ENCODE peak calls at places on chromosomes 11 and 22, in eight cellular contexts. D is NB4, G is A549, F is H54, Z is thyroid gland, V is adrenal gland, J is esophagus squamous epithelium, S is Peyer's patch. M is an unnamed sample.

GRCh38 chr11:6233984-6234313 is 487 bp downstream of the FHIP1B start:
- DNase-seq in D (no peak), G (no peak), F (no peak), Z (no peak), V (no peak), J (no peak), S (no peak), M (no peak)

GRCh38 chr11:126186708-126187481 is 24.6 kb downstream of the RPUSD4 start:
- DNase-seq in D (no peak), G (no peak), F (no peak), Z (no peak), V (no peak), J (no peak), S (no peak), M (no peak)

GRCh38 chr22:46734830-46735453 is 3.1 kb downstream of the CERK start:
- DNase-seq in D (peak; percentile 63), G (no peak), F (no peak), Z (peak; percentile 91), V (peak; percentile 66), J (no peak), S (peak; percentile 59), M (no peak)

GRCh38 chr11:26947904-26948639 is 45.8 kb upstream of the FIBIN start:
- DNase-seq in D (no peak), G (no peak), F (no peak), Z (no peak), V (no peak), J (no peak), S (no peak), M (no peak)

GRCh38 chr11:35558468-35558867 is 33.1 kb upstream of the PAMR1 start:
- DNase-seq in D (no peak), G (no peak), F (no peak), Z (no peak), V (no peak), J (no peak), S (no peak), M (no peak)

GRCh38 chr11:64204464-64204989 is 2.0 kb upstream of the FERMT3 start:
- DNase-seq in D (peak; percentile 95), G (peak; percentile 89), F (peak; percentile 88), Z (peak; percentile 94), V (peak; percentile 95), J (no peak), S (peak; percentile 89), M (peak; percentile 97)

GRCh38 chr22:46139895-46140350 is 10.4 kb upstream of the PPARA start:
- DNase-seq in D (no peak), G (no peak), F (no peak), Z (no peak), V (peak; percentile 87), J (no peak), S (no peak), M (no peak)

GRCh38 chr11:33912405-33913361 is 20.8 kb upstream of the LMO2 start:
- DNase-seq in D (peak; percentile 96), G (peak; percentile 66), F (peak; percentile 42), Z (no peak), V (no peak), J (no peak), S (no peak), M (peak; percentile 66)

GRCh38 chr22:20524004-20524481 is 16.6 kb downstream of the MED15 start:
- DNase-seq in D (no peak), G (no peak), F (no peak), Z (no peak), V (no peak), J (no peak), S (no peak), M (no peak)

GRCh38 chr11:8067567-8067928 is 13.5 kb upstream of the TUB start:
- DNase-seq in D (no peak), G (no peak), F (no peak), Z (no peak), V (no peak), J (no peak), S (no peak), M (no peak)

GRCh38 chr11:26045082-26045481 is 286.8 kb upstream of the ANO3 start:
- DNase-seq in D (no peak), G (no peak), F (no peak), Z (no peak), V (no peak), J (no peak), S (no peak), M (no peak)

GRCh38 chr22:43186272-43187170 is at the start of gene TTLL12:
- DNase-seq in D (peak; percentile 72), G (peak; percentile 36), F (no peak), Z (peak; percentile 61), V (peak; percentile 69), J (no peak), S (peak; percentile 78), M (peak; percentile 87)

GRCh38 chr22:22195265-22196017 is 49.1 kb upstream of the VPREB1 start:
- DNase-seq in D (peak; percentile 82), G (peak; percentile 75), F (peak; percentile 48), Z (peak; percentile 73), V (peak; percentile 63), J (no peak), S (peak; percentile 83), M (peak; percentile 85)

GRCh38 chr11:3807856-3808845 is at the start of gene PGAP2:
- DNase-seq in D (peak; percentile 78), G (peak; percentile 73), F (peak; percentile 85), Z (peak; percentile 68), V (peak; percentile 52), J (no peak), S (peak; percentile 85), M (peak; percentile 62)

GRCh38 chr11:117620131-117620530 is 176.9 kb downstream of the DSCAML1 start:
- DNase-seq in D (no peak), G (no peak), F (no peak), Z (peak; percentile 19), V (no peak), J (no peak), S (no peak), M (no peak)

DNA sequence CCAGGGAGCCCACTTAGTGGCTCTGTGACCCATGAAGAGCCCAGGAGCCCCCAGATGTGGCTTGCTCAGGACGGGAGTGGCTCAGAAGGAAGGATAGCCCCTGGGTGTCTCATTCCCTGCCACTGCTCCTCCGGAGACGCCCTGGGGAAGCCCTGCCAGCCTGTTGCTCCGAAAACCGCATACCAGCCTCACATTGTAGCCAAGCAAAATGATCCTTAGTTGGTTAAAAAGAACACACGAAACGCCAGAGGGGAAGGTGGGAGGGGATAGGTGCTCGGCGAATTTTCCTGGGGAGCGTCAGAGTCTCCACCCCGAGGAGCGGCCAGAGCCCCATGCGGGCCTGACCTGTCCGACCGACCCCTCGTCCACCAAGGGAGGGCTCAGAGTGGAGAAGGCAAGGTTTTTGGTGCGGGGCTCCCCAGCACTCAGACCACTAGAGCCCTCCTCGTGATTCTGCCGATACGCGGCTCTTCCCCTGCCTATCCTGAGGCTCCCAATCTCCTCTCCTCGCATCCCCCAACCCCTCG is 39.5 kb downstream of the DIXDC1 start:
- DNase-seq in D (no peak), G (no peak), F (no peak), Z (peak; percentile 68), V (peak; percentile 35), J (no peak), S (no peak), M (no peak)
- TF ChIP-seq POLR2A in D (no peak), G (no peak), F (no peak), Z (peak; percentile 5), V (no peak), J (peak; percentile 36), S (no peak), M (no peak)

DNA sequence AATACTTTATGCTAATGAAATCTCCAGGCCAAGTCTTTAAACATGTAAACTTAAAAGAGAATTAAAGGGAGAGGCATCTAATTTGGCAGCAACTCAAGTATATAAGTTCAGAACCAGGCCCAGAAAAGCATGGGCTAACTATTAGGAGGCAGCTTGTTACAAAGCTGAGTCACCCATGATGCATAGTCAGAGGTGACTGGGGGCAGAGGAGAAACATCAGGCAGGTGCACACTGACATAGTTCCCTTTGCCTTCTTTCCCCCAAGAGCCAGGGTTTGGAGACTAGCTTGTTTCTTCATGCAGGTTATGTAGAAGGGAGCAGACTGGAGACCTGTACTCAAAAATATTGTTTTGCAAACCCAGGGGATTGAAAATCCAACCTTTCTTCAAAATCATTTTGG is 619.0 kb downstream of the SOX6 start:
- DNase-seq in D (no peak), G (no peak), F (no peak), Z (no peak), V (no peak), J (no peak), S (no peak), M (no peak)
- TF ChIP-seq POLR2A in D (no peak), G (no peak), F (no peak), Z (no peak), V (no peak), J (no peak), S (no peak), M (no peak)

GRCh38 chr11:10304495-10305261 is at the start of gene ADM:
- DNase-seq in D (peak; percentile 87), G (peak; percentile 97), F (peak; percentile 88), Z (peak; percentile 82), V (peak; percentile 87), J (peak; percentile 39), S (peak; percentile 89), M (peak; percentile 66)
- TF ChIP-seq POLR2A in D (peak; percentile 91), G (peak; percentile 99), F (peak; percentile 99), Z (peak; percentile 68), V (peak; percentile 89), J (peak; percentile 93), S (peak; percentile 97), M (no peak)

GRCh38 chr11:12237381-12237784 is 127.0 kb downstream of the MICAL2 start:
- DNase-seq in D (no peak), G (no peak), F (no peak), Z (peak; percentile 26), V (no peak), J (no peak), S (no peak), M (no peak)

GRCh38 chr11:12236744-12237101 is 126.3 kb downstream of the MICAL2 start:
- DNase-seq in D (no peak), G (no peak), F (no peak), Z (no peak), V (no peak), J (no peak), S (no peak), M (no peak)

GRCh38 chr11:12235080-12235479 is 124.7 kb downstream of the MICAL2 start:
- DNase-seq in D (no peak), G (no peak), F (no peak), Z (no peak), V (no peak), J (no peak), S (no peak), M (no peak)

GRCh38 chr11:12235549-12235944 is 125.2 kb downstream of the MICAL2 start:
- DNase-seq in D (peak; percentile 60), G (peak; percentile 38), F (no peak), Z (no peak), V (no peak), J (no peak), S (no peak), M (peak; percentile 21)

GRCh38 chr11:12235945-12236743 is 125.8 kb downstream of the MICAL2 start:
- DNase-seq in D (peak; percentile 64), G (peak; percentile 62), F (peak; percentile 45), Z (no peak), V (no peak), J (no peak), S (no peak), M (peak; percentile 69)
- TF ChIP-seq POLR2A in D (no peak), G (no peak), F (no peak), Z (no peak), V (no peak), J (no peak), S (no peak), M (no peak)